ENCODE peak calls at places on chromosomes 3 and 15, in six cellular contexts. Q, I, W, T, P and C are unnamed samples.

GRCh38 chr3:150232992-150233451 is 175.1 kb upstream of the TSC22D2 start:
- DNase-seq in W (no peak), Q (no peak), I (no peak), T (no peak), P (peak; percentile 61), C (no peak)

GRCh38 chr15:97521894-97522293 is 438.6 kb upstream of the ARRDC4 start:
- DNase-seq in T (no peak), I (no peak), W (no peak), P (no peak), Q (no peak), C (no peak)

GRCh38 chr15:71691700-71692417 is 118.5 kb upstream of the NR2E3 start:
- DNase-seq in I (no peak), W (no peak), T (no peak), P (peak; percentile 84), Q (peak; percentile 15), C (no peak)

GRCh38 chr3:171371354-171371753 is 88.9 kb downstream of the TNIK start:
- DNase-seq in T (no peak), Q (no peak), P (no peak), I (no peak), W (no peak), C (no peak)

GRCh38 chr3:186144257-186144656 is 35.4 kb upstream of the ETV5 start:
- DNase-seq in W (no peak), I (no peak), P (no peak), T (no peak), Q (no peak), C (no peak)

GRCh38 chr3:173399001-173399400 is 1.5 kb downstream of the NLGN1 start:
- DNase-seq in W (no peak), T (no peak), P (no peak), Q (no peak), I (no peak), C (no peak)

GRCh38 chr3:7382293-7383033 is 521.5 kb downstream of the GRM7 start:
- DNase-seq in I (no peak), Q (no peak), T (no peak), W (no peak), P (no peak), C (no peak)

GRCh38 chr3:44915702-44916438 is 41.5 kb downstream of the TGM4 start:
- DNase-seq in Q (peak; percentile 65), W (no peak), P (no peak), T (no peak), I (no peak), C (no peak)

GRCh38 chr3:10518506-10519150 is 13.2 kb upstream of the ATP2B2 start:
- DNase-seq in Q (no peak), P (peak; percentile 17), W (no peak), T (no peak), I (no peak), C (no peak)

GRCh38 chr3:42742688-42743087 is 30.4 kb downstream of the CCDC13 start:
- DNase-seq in Q (no peak), I (no peak), W (no peak), P (no peak), T (no peak), C (no peak)

GRCh38 chr15:42157981-42158765 is 1.7 kb upstream of the PLA2G4F start:
- DNase-seq in P (peak; percentile 24), W (no peak), Q (no peak), T (no peak), I (no peak), C (no peak)

GRCh38 chr15:28919201-28919627 is 33.4 kb downstream of the APBA2 start:
- DNase-seq in P (no peak), W (no peak), T (no peak), Q (peak; percentile 35), I (peak; percentile 22), C (no peak)

GRCh38 chr15:40282870-40283614 is at the start of gene ANKRD63:
- DNase-seq in I (no peak), Q (peak; percentile 48), P (no peak), W (no peak), T (peak; percentile 59), C (peak; percentile 75)

GRCh38 chr15:39701988-39702387 is 80.7 kb downstream of the FSIP1 start:
- DNase-seq in W (no peak), T (no peak), I (no peak), Q (no peak), P (no peak), C (no peak)

GRCh38 chr15:32641517-32642059 is at the start of gene SCG5:
- DNase-seq in W (no peak), P (no peak), T (no peak), I (no peak), Q (peak; percentile 96), C (no peak)